ENCODE peak calls at places on chromosomes 12 and 14, in seven cellular contexts. One of them, this sample, is unnamed.

GRCh38 chr12:102548543-102548942 is 68.2 kb upstream of the IGF1 start:
- DNase-seq in activated T-helper 1 cell treated with Interleukin-2 at 50 U/mL for 16 hours: no peak
- DNase-seq in neural progenitor cell: no peak
- DNase-seq in HTR-8/SVneo: no peak
- DNase-seq in stimulated activated CD4-positive, alpha-beta T cell treated with anti-CD3 and anti-CD28 coated beads, Interleukin-2, amount 100 ng/mL, for 48 hours: no peak
- DNase-seq in pancreas: no peak
- DNase-seq in NCI-H82: no peak
- DNase-seq in this sample: no peak

GRCh38 chr14:75205586-75205985 is 29.2 kb upstream of the TMED10 start:
- DNase-seq in NCI-H82: peak
- DNase-seq in neural progenitor cell: no peak
- DNase-seq in pancreas: no peak
- DNase-seq in HTR-8/SVneo: peak
- DNase-seq in stimulated activated CD4-positive, alpha-beta T cell treated with anti-CD3 and anti-CD28 coated beads, Interleukin-2, amount 100 ng/mL, for 48 hours: no peak
- DNase-seq in activated T-helper 1 cell treated with Interleukin-2 at 50 U/mL for 16 hours: no peak
- DNase-seq in this sample: no peak

GRCh38 chr12:80269953-80270552 is 170.7 kb downstream of the OTOGL start:
- DNase-seq in activated T-helper 1 cell treated with Interleukin-2 at 50 U/mL for 16 hours: no peak
- DNase-seq in HTR-8/SVneo: peak
- DNase-seq in neural progenitor cell: peak
- DNase-seq in pancreas: no peak
- DNase-seq in stimulated activated CD4-positive, alpha-beta T cell treated with anti-CD3 and anti-CD28 coated beads, Interleukin-2, amount 100 ng/mL, for 48 hours: no peak
- DNase-seq in NCI-H82: peak
- DNase-seq in this sample: no peak

GRCh38 chr12:70255311-70255710 is 12.1 kb downstream of the CNOT2 start:
- DNase-seq in stimulated activated CD4-positive, alpha-beta T cell treated with anti-CD3 and anti-CD28 coated beads, Interleukin-2, amount 100 ng/mL, for 48 hours: no peak
- DNase-seq in NCI-H82: no peak
- DNase-seq in activated T-helper 1 cell treated with Interleukin-2 at 50 U/mL for 16 hours: no peak
- DNase-seq in pancreas: no peak
- DNase-seq in neural progenitor cell: no peak
- DNase-seq in HTR-8/SVneo: no peak
- DNase-seq in this sample: peak

GRCh38 chr14:99674776-99675175 is 9.3 kb upstream of the CYP46A1 start:
- DNase-seq in pancreas: peak
- DNase-seq in HTR-8/SVneo: no peak
- DNase-seq in neural progenitor cell: no peak
- DNase-seq in NCI-H82: no peak
- DNase-seq in activated T-helper 1 cell treated with Interleukin-2 at 50 U/mL for 16 hours: no peak
- DNase-seq in stimulated activated CD4-positive, alpha-beta T cell treated with anti-CD3 and anti-CD28 coated beads, Interleukin-2, amount 100 ng/mL, for 48 hours: no peak
- DNase-seq in this sample: no peak

GRCh38 chr12:108156717-108157116 is 27.6 kb downstream of the WSCD2 start:
- DNase-seq in neural progenitor cell: no peak
- DNase-seq in activated T-helper 1 cell treated with Interleukin-2 at 50 U/mL for 16 hours: no peak
- DNase-seq in pancreas: no peak
- DNase-seq in NCI-H82: no peak
- DNase-seq in stimulated activated CD4-positive, alpha-beta T cell treated with anti-CD3 and anti-CD28 coated beads, Interleukin-2, amount 100 ng/mL, for 48 hours: no peak
- DNase-seq in HTR-8/SVneo: no peak
- DNase-seq in this sample: no peak

GRCh38 chr14:83828406-83828805 is 1701.5 kb upstream of the FLRT2 start:
- DNase-seq in NCI-H82: no peak
- DNase-seq in activated T-helper 1 cell treated with Interleukin-2 at 50 U/mL for 16 hours: no peak
- DNase-seq in stimulated activated CD4-positive, alpha-beta T cell treated with anti-CD3 and anti-CD28 coated beads, Interleukin-2, amount 100 ng/mL, for 48 hours: no peak
- DNase-seq in neural progenitor cell: no peak
- DNase-seq in pancreas: no peak
- DNase-seq in HTR-8/SVneo: no peak
- DNase-seq in this sample: no peak

GRCh38 chr14:71492346-71492745 is 439.9 kb upstream of the RGS6 start:
- DNase-seq in activated T-helper 1 cell treated with Interleukin-2 at 50 U/mL for 16 hours: no peak
- DNase-seq in neural progenitor cell: no peak
- DNase-seq in HTR-8/SVneo: no peak
- DNase-seq in pancreas: no peak
- DNase-seq in NCI-H82: no peak
- DNase-seq in stimulated activated CD4-positive, alpha-beta T cell treated with anti-CD3 and anti-CD28 coated beads, Interleukin-2, amount 100 ng/mL, for 48 hours: no peak
- DNase-seq in this sample: no peak

GRCh38 chr12:13443028-13443427 is 246.5 kb downstream of the EMP1 start:
- DNase-seq in activated T-helper 1 cell treated with Interleukin-2 at 50 U/mL for 16 hours: no peak
- DNase-seq in HTR-8/SVneo: no peak
- DNase-seq in pancreas: no peak
- DNase-seq in stimulated activated CD4-positive, alpha-beta T cell treated with anti-CD3 and anti-CD28 coated beads, Interleukin-2, amount 100 ng/mL, for 48 hours: no peak
- DNase-seq in neural progenitor cell: no peak
- DNase-seq in NCI-H82: no peak
- DNase-seq in this sample: no peak

GRCh38 chr14:53391631-53392030 is 238.5 kb upstream of the DDHD1 start:
- DNase-seq in stimulated activated CD4-positive, alpha-beta T cell treated with anti-CD3 and anti-CD28 coated beads, Interleukin-2, amount 100 ng/mL, for 48 hours: no peak
- DNase-seq in pancreas: no peak
- DNase-seq in HTR-8/SVneo: peak
- DNase-seq in neural progenitor cell: no peak
- DNase-seq in activated T-helper 1 cell treated with Interleukin-2 at 50 U/mL for 16 hours: no peak
- DNase-seq in NCI-H82: no peak
- DNase-seq in this sample: peak

GRCh38 chr14:56400426-56400825 is 179.2 kb upstream of the TMEM260 start:
- DNase-seq in NCI-H82: no peak
- DNase-seq in activated T-helper 1 cell treated with Interleukin-2 at 50 U/mL for 16 hours: no peak
- DNase-seq in HTR-8/SVneo: no peak
- DNase-seq in stimulated activated CD4-positive, alpha-beta T cell treated with anti-CD3 and anti-CD28 coated beads, Interleukin-2, amount 100 ng/mL, for 48 hours: no peak
- DNase-seq in neural progenitor cell: no peak
- DNase-seq in pancreas: no peak
- DNase-seq in this sample: no peak

GRCh38 chr12:85076688-85077430 is 40.7 kb downstream of the LRRIQ1 start:
- DNase-seq in pancreas: no peak
- DNase-seq in neural progenitor cell: peak
- DNase-seq in stimulated activated CD4-positive, alpha-beta T cell treated with anti-CD3 and anti-CD28 coated beads, Interleukin-2, amount 100 ng/mL, for 48 hours: no peak
- DNase-seq in activated T-helper 1 cell treated with Interleukin-2 at 50 U/mL for 16 hours: no peak
- DNase-seq in NCI-H82: peak
- DNase-seq in HTR-8/SVneo: peak
- DNase-seq in this sample: peak

GRCh38 chr14:89428556-89429196 is 11.6 kb upstream of the FOXN3 start:
- DNase-seq in neural progenitor cell: peak
- DNase-seq in stimulated activated CD4-positive, alpha-beta T cell treated with anti-CD3 and anti-CD28 coated beads, Interleukin-2, amount 100 ng/mL, for 48 hours: no peak
- DNase-seq in NCI-H82: no peak
- DNase-seq in HTR-8/SVneo: peak
- DNase-seq in activated T-helper 1 cell treated with Interleukin-2 at 50 U/mL for 16 hours: no peak
- DNase-seq in pancreas: no peak
- DNase-seq in this sample: no peak

GRCh38 chr12:89947437-89948265 is 239.0 kb upstream of the ATP2B1 start:
- DNase-seq in pancreas: no peak
- DNase-seq in neural progenitor cell: no peak
- DNase-seq in stimulated activated CD4-positive, alpha-beta T cell treated with anti-CD3 and anti-CD28 coated beads, Interleukin-2, amount 100 ng/mL, for 48 hours: no peak
- DNase-seq in HTR-8/SVneo: peak
- DNase-seq in NCI-H82: peak
- DNase-seq in activated T-helper 1 cell treated with Interleukin-2 at 50 U/mL for 16 hours: no peak
- DNase-seq in this sample: peak

GRCh38 chr12:130737731-130738130 is 21.6 kb upstream of the RIMBP2 start:
- DNase-seq in activated T-helper 1 cell treated with Interleukin-2 at 50 U/mL for 16 hours: no peak
- DNase-seq in NCI-H82: no peak
- DNase-seq in neural progenitor cell: no peak
- DNase-seq in stimulated activated CD4-positive, alpha-beta T cell treated with anti-CD3 and anti-CD28 coated beads, Interleukin-2, amount 100 ng/mL, for 48 hours: no peak
- DNase-seq in HTR-8/SVneo: no peak
- DNase-seq in pancreas: no peak
- DNase-seq in this sample: no peak

GRCh38 chr12:57148469-57149308 is 1.3 kb upstream of the LRP1-AS start:
- DNase-seq in HTR-8/SVneo: no peak
- DNase-seq in neural progenitor cell: no peak
- DNase-seq in stimulated activated CD4-positive, alpha-beta T cell treated with anti-CD3 and anti-CD28 coated beads, Interleukin-2, amount 100 ng/mL, for 48 hours: no peak
- DNase-seq in pancreas: no peak
- DNase-seq in NCI-H82: no peak
- DNase-seq in activated T-helper 1 cell treated with Interleukin-2 at 50 U/mL for 16 hours: no peak
- DNase-seq in this sample: peak

GRCh38 chr14:91509083-91509877 is 830 bp downstream of the PPP4R3A start:
- DNase-seq in pancreas: peak
- DNase-seq in activated T-helper 1 cell treated with Interleukin-2 at 50 U/mL for 16 hours: peak
- DNase-seq in stimulated activated CD4-positive, alpha-beta T cell treated with anti-CD3 and anti-CD28 coated beads, Interleukin-2, amount 100 ng/mL, for 48 hours: peak
- DNase-seq in HTR-8/SVneo: peak
- DNase-seq in NCI-H82: peak
- DNase-seq in neural progenitor cell: peak
- DNase-seq in this sample: peak

GRCh38 chr12:83161451-83161850 is 474.7 kb downstream of the TMTC2 start:
- DNase-seq in activated T-helper 1 cell treated with Interleukin-2 at 50 U/mL for 16 hours: no peak
- DNase-seq in pancreas: no peak
- DNase-seq in HTR-8/SVneo: no peak
- DNase-seq in neural progenitor cell: no peak
- DNase-seq in NCI-H82: no peak
- DNase-seq in stimulated activated CD4-positive, alpha-beta T cell treated with anti-CD3 and anti-CD28 coated beads, Interleukin-2, amount 100 ng/mL, for 48 hours: no peak
- DNase-seq in this sample: no peak

GRCh38 chr14:55048900-55049437 is 2.5 kb upstream of the MAPK1IP1L start:
- DNase-seq in neural progenitor cell: no peak
- DNase-seq in NCI-H82: no peak
- DNase-seq in stimulated activated CD4-positive, alpha-beta T cell treated with anti-CD3 and anti-CD28 coated beads, Interleukin-2, amount 100 ng/mL, for 48 hours: no peak
- DNase-seq in pancreas: no peak
- DNase-seq in HTR-8/SVneo: no peak
- DNase-seq in activated T-helper 1 cell treated with Interleukin-2 at 50 U/mL for 16 hours: no peak
- DNase-seq in this sample: no peak

GRCh38 chr14:101335061-101335661 is 226.1 kb upstream of the DIO3 start:
- DNase-seq in neural progenitor cell: peak
- DNase-seq in NCI-H82: no peak
- DNase-seq in pancreas: no peak
- DNase-seq in HTR-8/SVneo: no peak
- DNase-seq in stimulated activated CD4-positive, alpha-beta T cell treated with anti-CD3 and anti-CD28 coated beads, Interleukin-2, amount 100 ng/mL, for 48 hours: no peak
- DNase-seq in activated T-helper 1 cell treated with Interleukin-2 at 50 U/mL for 16 hours: no peak
- DNase-seq in this sample: no peak

GRCh38 chr14:100110801-100111200 is 45.6 kb downstream of the EVL start:
- DNase-seq in neural progenitor cell: no peak
- DNase-seq in pancreas: no peak
- DNase-seq in NCI-H82: no peak
- DNase-seq in stimulated activated CD4-positive, alpha-beta T cell treated with anti-CD3 and anti-CD28 coated beads, Interleukin-2, amount 100 ng/mL, for 48 hours: no peak
- DNase-seq in activated T-helper 1 cell treated with Interleukin-2 at 50 U/mL for 16 hours: no peak
- DNase-seq in HTR-8/SVneo: no peak
- DNase-seq in this sample: no peak

GRCh38 chr12:27142102-27142721 is 59.8 kb upstream of the C12orf71 start:
- DNase-seq in NCI-H82: peak
- DNase-seq in activated T-helper 1 cell treated with Interleukin-2 at 50 U/mL for 16 hours: peak
- DNase-seq in stimulated activated CD4-positive, alpha-beta T cell treated with anti-CD3 and anti-CD28 coated beads, Interleukin-2, amount 100 ng/mL, for 48 hours: peak
- DNase-seq in pancreas: no peak
- DNase-seq in HTR-8/SVneo: peak
- DNase-seq in neural progenitor cell: peak
- DNase-seq in this sample: peak

GRCh38 chr12:76142305-76142704 is 57.8 kb upstream of the NAP1L1 start:
- DNase-seq in neural progenitor cell: no peak
- DNase-seq in HTR-8/SVneo: no peak
- DNase-seq in activated T-helper 1 cell treated with Interleukin-2 at 50 U/mL for 16 hours: no peak
- DNase-seq in pancreas: no peak
- DNase-seq in stimulated activated CD4-positive, alpha-beta T cell treated with anti-CD3 and anti-CD28 coated beads, Interleukin-2, amount 100 ng/mL, for 48 hours: no peak
- DNase-seq in NCI-H82: no peak
- DNase-seq in this sample: no peak

GRCh38 chr14:22819191-22819988 is 4.2 kb upstream of the SLC7A7 start:
- DNase-seq in NCI-H82: no peak
- DNase-seq in pancreas: peak
- DNase-seq in neural progenitor cell: no peak
- DNase-seq in activated T-helper 1 cell treated with Interleukin-2 at 50 U/mL for 16 hours: no peak
- DNase-seq in stimulated activated CD4-positive, alpha-beta T cell treated with anti-CD3 and anti-CD28 coated beads, Interleukin-2, amount 100 ng/mL, for 48 hours: no peak
- DNase-seq in HTR-8/SVneo: no peak
- DNase-seq in this sample: peak

GRCh38 chr12:128076188-128076587 is 190.8 kb upstream of the TMEM132C start:
- DNase-seq in HTR-8/SVneo: peak
- DNase-seq in activated T-helper 1 cell treated with Interleukin-2 at 50 U/mL for 16 hours: no peak
- DNase-seq in neural progenitor cell: no peak
- DNase-seq in stimulated activated CD4-positive, alpha-beta T cell treated with anti-CD3 and anti-CD28 coated beads, Interleukin-2, amount 100 ng/mL, for 48 hours: no peak
- DNase-seq in NCI-H82: no peak
- DNase-seq in pancreas: no peak
- DNase-seq in this sample: peak

GRCh38 chr12:111448831-111449790 is 43.4 kb downstream of the SH2B3 start:
- DNase-seq in neural progenitor cell: no peak
- DNase-seq in pancreas: no peak
- DNase-seq in HTR-8/SVneo: no peak
- DNase-seq in stimulated activated CD4-positive, alpha-beta T cell treated with anti-CD3 and anti-CD28 coated beads, Interleukin-2, amount 100 ng/mL, for 48 hours: no peak
- DNase-seq in activated T-helper 1 cell treated with Interleukin-2 at 50 U/mL for 16 hours: no peak
- DNase-seq in NCI-H82: no peak
- DNase-seq in this sample: no peak

GRCh38 chr12:106247731-106248176 is at the start of gene CKAP4:
- DNase-seq in stimulated activated CD4-positive, alpha-beta T cell treated with anti-CD3 and anti-CD28 coated beads, Interleukin-2, amount 100 ng/mL, for 48 hours: peak
- DNase-seq in neural progenitor cell: peak
- DNase-seq in pancreas: peak
- DNase-seq in NCI-H82: peak
- DNase-seq in HTR-8/SVneo: peak
- DNase-seq in activated T-helper 1 cell treated with Interleukin-2 at 50 U/mL for 16 hours: peak
- DNase-seq in this sample: peak

GRCh38 chr14:101761881-101762529 is 496 bp downstream of the PPP2R5C start:
- DNase-seq in HTR-8/SVneo: no peak
- DNase-seq in activated T-helper 1 cell treated with Interleukin-2 at 50 U/mL for 16 hours: peak
- DNase-seq in neural progenitor cell: peak
- DNase-seq in stimulated activated CD4-positive, alpha-beta T cell treated with anti-CD3 and anti-CD28 coated beads, Interleukin-2, amount 100 ng/mL, for 48 hours: peak
- DNase-seq in NCI-H82: peak
- DNase-seq in pancreas: peak
- DNase-seq in this sample: peak

GRCh38 chr12:50110127-50110761 is 1.8 kb upstream of the COX14 start:
- DNase-seq in pancreas: peak
- DNase-seq in stimulated activated CD4-positive, alpha-beta T cell treated with anti-CD3 and anti-CD28 coated beads, Interleukin-2, amount 100 ng/mL, for 48 hours: no peak
- DNase-seq in NCI-H82: peak
- DNase-seq in activated T-helper 1 cell treated with Interleukin-2 at 50 U/mL for 16 hours: no peak
- DNase-seq in neural progenitor cell: no peak
- DNase-seq in HTR-8/SVneo: no peak
- DNase-seq in this sample: peak

GRCh38 chr14:89617471-89618291 is 200.6 kb upstream of the FOXN3 start:
- DNase-seq in neural progenitor cell: peak
- DNase-seq in NCI-H82: peak
- DNase-seq in HTR-8/SVneo: no peak
- DNase-seq in activated T-helper 1 cell treated with Interleukin-2 at 50 U/mL for 16 hours: no peak
- DNase-seq in stimulated activated CD4-positive, alpha-beta T cell treated with anti-CD3 and anti-CD28 coated beads, Interleukin-2, amount 100 ng/mL, for 48 hours: no peak
- DNase-seq in pancreas: peak
- DNase-seq in this sample: peak

GRCh38 chr12:110007874-110008273 is 8.6 kb downstream of the ANKRD13A start:
- DNase-seq in HTR-8/SVneo: no peak
- DNase-seq in NCI-H82: no peak
- DNase-seq in pancreas: no peak
- DNase-seq in neural progenitor cell: no peak
- DNase-seq in activated T-helper 1 cell treated with Interleukin-2 at 50 U/mL for 16 hours: no peak
- DNase-seq in stimulated activated CD4-positive, alpha-beta T cell treated with anti-CD3 and anti-CD28 coated beads, Interleukin-2, amount 100 ng/mL, for 48 hours: no peak
- DNase-seq in this sample: no peak

GRCh38 chr14:74350211-74350943 is 2.1 kb downstream of the VRTN start:
- DNase-seq in NCI-H82: no peak
- DNase-seq in pancreas: no peak
- DNase-seq in activated T-helper 1 cell treated with Interleukin-2 at 50 U/mL for 16 hours: no peak
- DNase-seq in stimulated activated CD4-positive, alpha-beta T cell treated with anti-CD3 and anti-CD28 coated beads, Interleukin-2, amount 100 ng/mL, for 48 hours: no peak
- DNase-seq in neural progenitor cell: no peak
- DNase-seq in HTR-8/SVneo: no peak
- DNase-seq in this sample: no peak

GRCh38 chr14:74697543-74697942 is 15.3 kb downstream of the AREL1 start:
- DNase-seq in activated T-helper 1 cell treated with Interleukin-2 at 50 U/mL for 16 hours: no peak
- DNase-seq in pancreas: no peak
- DNase-seq in neural progenitor cell: no peak
- DNase-seq in NCI-H82: no peak
- DNase-seq in HTR-8/SVneo: no peak
- DNase-seq in stimulated activated CD4-positive, alpha-beta T cell treated with anti-CD3 and anti-CD28 coated beads, Interleukin-2, amount 100 ng/mL, for 48 hours: no peak
- DNase-seq in this sample: peak

GRCh38 chr12:56914724-56915123 is 19.5 kb downstream of the SDR9C7 start:
- DNase-seq in NCI-H82: no peak
- DNase-seq in activated T-helper 1 cell treated with Interleukin-2 at 50 U/mL for 16 hours: no peak
- DNase-seq in neural progenitor cell: no peak
- DNase-seq in HTR-8/SVneo: no peak
- DNase-seq in stimulated activated CD4-positive, alpha-beta T cell treated with anti-CD3 and anti-CD28 coated beads, Interleukin-2, amount 100 ng/mL, for 48 hours: no peak
- DNase-seq in pancreas: no peak
- DNase-seq in this sample: no peak